ENCODE peak calls at places on chromosomes 16 and 17, in ten cellular contexts. R is omental fat pad; Z is activated effector memory CD4-positive, alpha-beta T cell treated with anti-CD3 and anti-CD28 coated beads, Interleukin-2, amount 50 U/mL, for 16 hours; I is NCI-H774; Q is cerebellar cortex; L is Panc1; W is head of caudate nucleus; A is AG09309; T is mesendoderm; S is stimulated activated CD4-positive, alpha-beta T cell treated with anti-CD3 and anti-CD28 coated beads, Interleukin-2, amount 100 ng/mL, for 24 hours. B is an unnamed sample.

GRCh38 chr17:29958947-29959657 is 17.7 kb downstream of the EFCAB5 start:
- DNase-seq in W (no peak), L (no peak), Z (no peak), Q (no peak), S (no peak), A (no peak), I (no peak), T (peak), R (no peak), B (no peak)

GRCh38 chr16:66414891-66415290 is 12.2 kb upstream of the BEAN1 start:
- DNase-seq in W (no peak), R (no peak), A (no peak), Z (no peak), S (no peak), I (no peak), Q (no peak), T (no peak), L (no peak), B (no peak)

GRCh38 chr17:58410714-58411407 is 6.5 kb downstream of the RNF43 start:
- DNase-seq in T (no peak), R (no peak), I (no peak), Z (no peak), W (no peak), Q (no peak), L (no peak), A (no peak), S (no peak), B (no peak)

GRCh38 chr16:23865853-23866252 is 30.1 kb downstream of the PRKCB start:
- DNase-seq in T (peak), L (no peak), I (no peak), A (no peak), S (no peak), R (no peak), W (no peak), Q (no peak), Z (no peak), B (no peak)

GRCh38 chr17:71987634-71988033 is 133.2 kb upstream of the SOX9 start:
- DNase-seq in W (no peak), T (peak), Q (no peak), L (no peak), I (no peak), S (no peak), Z (no peak), A (no peak), R (no peak), B (no peak)

GRCh38 chr16:53714080-53715050 is 10.4 kb downstream of the FTO start:
- DNase-seq in Z (no peak), W (no peak), L (no peak), A (no peak), T (peak), Q (no peak), R (no peak), S (no peak), I (peak), B (peak)

GRCh38 chr16:89491238-89491869 is 993 bp upstream of the ANKRD11 start:
- DNase-seq in R (no peak), S (no peak), Z (no peak), L (no peak), Q (no peak), A (no peak), I (no peak), T (peak), W (no peak), B (no peak)

GRCh38 chr16:86292942-86293341 is 217.4 kb upstream of the FOXF1 start:
- DNase-seq in Q (no peak), T (no peak), A (no peak), S (no peak), R (no peak), W (no peak), I (no peak), L (no peak), Z (no peak), B (no peak)

GRCh38 chr17:1649844-1650409 is at the start of gene RILP:
- DNase-seq in I (no peak), R (peak), Z (no peak), W (peak), S (no peak), A (no peak), L (no peak), T (peak), Q (peak), B (no peak)

GRCh38 chr17:43360376-43360738 is 38.4 kb upstream of the ARL4D start:
- DNase-seq in L (peak), S (peak), Z (peak), I (peak), T (no peak), W (peak), Q (no peak), A (peak), R (no peak), B (peak)

GRCh38 chr17:65297384-65297783 is 160.2 kb downstream of the RGS9 start:
- DNase-seq in A (no peak), S (no peak), Z (no peak), T (peak), W (no peak), R (no peak), Q (no peak), L (no peak), I (no peak), B (peak)

GRCh38 chr17:40443196-40443987 is at the start of gene IGFBP4:
- DNase-seq in Z (peak), S (peak), W (peak), L (no peak), R (no peak), I (peak), A (no peak), Q (peak), T (peak), B (no peak)

GRCh38 chr16:81885976-81886586 is 107.0 kb downstream of the PLCG2 start:
- DNase-seq in Q (peak), S (peak), A (no peak), T (peak), W (no peak), R (no peak), Z (peak), L (no peak), I (no peak), B (no peak)

GRCh38 chr17:43528319-43528987 is 17.7 kb downstream of the ETV4 start:
- DNase-seq in W (peak), Q (no peak), R (no peak), T (no peak), A (no peak), L (no peak), Z (no peak), S (no peak), I (no peak), B (no peak)

GRCh38 chr17:41567317-41567716 is 4.5 kb downstream of the KRT9 start:
- DNase-seq in A (no peak), W (no peak), Z (no peak), R (no peak), Q (no peak), S (no peak), T (no peak), L (no peak), I (no peak), B (no peak)

B was measured in skeletal muscle cell.